ENCODE peak calls at places on chromosomes 1 and 21, in nine cellular contexts. T, G, A, J, V, R, P, I and Z are unnamed samples.

GRCh38 chr1:31447210-31447609 is 34.2 kb downstream of the SERINC2 start:
- DNase-seq in J (no peak), V (no peak), I (no peak), P (no peak), T (no peak), A (no peak), R (no peak), G (no peak), Z (no peak)

GRCh38 chr1:5770981-5771765 is 221.1 kb downstream of the NPHP4 start:
- DNase-seq in J (peak), V (no peak), G (peak), R (peak), T (no peak), I (no peak), P (no peak), A (peak), Z (no peak)

GRCh38 chr1:248823517-248824001 is 2.2 kb downstream of the SH3BP5L start:
- DNase-seq in R (no peak), I (no peak), T (no peak), G (no peak), A (no peak), P (peak), J (no peak), V (no peak), Z (no peak)

GRCh38 chr21:37373539-37373938 is 7.0 kb downstream of the DYRK1A start:
- DNase-seq in A (no peak), G (no peak), R (no peak), V (no peak), J (no peak), P (no peak), I (no peak), T (no peak), Z (no peak)

GRCh38 chr1:5156416-5156815 is 502.0 kb downstream of the AJAP1 start:
- DNase-seq in J (no peak), V (no peak), P (no peak), A (no peak), I (no peak), R (no peak), T (no peak), G (no peak), Z (no peak)

GRCh38 chr1:235415008-235415904 is 48.0 kb downstream of the TBCE start:
- DNase-seq in T (peak), P (peak), I (peak), J (peak), R (peak), A (peak), G (peak), V (peak), Z (peak)

GRCh38 chr1:187409341-187409740 is 580.6 kb downstream of the PLA2G4A start:
- DNase-seq in P (peak), J (no peak), R (no peak), I (no peak), G (no peak), T (no peak), A (no peak), V (no peak), Z (no peak)

GRCh38 chr1:182768973-182769372 is 20.6 kb upstream of the NPL start:
- DNase-seq in J (no peak), I (no peak), P (peak), G (no peak), V (no peak), T (no peak), A (no peak), R (no peak), Z (no peak)

GRCh38 chr1:245715291-245715701 is 560.5 kb downstream of the KIF26B start:
- DNase-seq in I (no peak), J (no peak), R (no peak), V (no peak), T (no peak), P (peak), A (peak), G (no peak), Z (no peak)

GRCh38 chr1:33382651-33383415 is 48.1 kb downstream of the PHC2 start:
- DNase-seq in G (peak), V (no peak), R (no peak), I (peak), T (no peak), A (no peak), P (peak), J (no peak), Z (no peak)